ENCODE peak calls at places on chromosome 21, in eight cellular contexts. One of them, this sample, is unnamed.

GRCh38 chr21:45128613-45129226 is 54.3 kb downstream of the ADARB1 start:
- DNase-seq in HCT116: peak
- DNase-seq in activated CD4-positive, alpha-beta T cell treated with anti-CD3 and anti-CD28 coated beads, Interleukin-2, amount 10 ng/mL, durations not matched to agents 7 days and 5 days: peak
- DNase-seq in fibroblast of lung: peak
- DNase-seq in Right ventricle myocardium superior: peak
- DNase-seq in choroid plexus epithelial cell: peak
- DNase-seq in retina: peak
- DNase-seq in glutamatergic neuron: peak
- DNase-seq in this sample: peak

GRCh38 chr21:38631676-38632075 is 133.4 kb upstream of the ERG start:
- DNase-seq in glutamatergic neuron: no peak
- DNase-seq in HCT116: no peak
- DNase-seq in choroid plexus epithelial cell: no peak
- DNase-seq in Right ventricle myocardium superior: no peak
- DNase-seq in fibroblast of lung: no peak
- DNase-seq in retina: no peak
- DNase-seq in activated CD4-positive, alpha-beta T cell treated with anti-CD3 and anti-CD28 coated beads, Interleukin-2, amount 10 ng/mL, durations not matched to agents 7 days and 5 days: no peak
- DNase-seq in this sample: no peak

GRCh38 chr21:42012763-42013329 is 2.7 kb upstream of the ZBTB21 start:
- DNase-seq in activated CD4-positive, alpha-beta T cell treated with anti-CD3 and anti-CD28 coated beads, Interleukin-2, amount 10 ng/mL, durations not matched to agents 7 days and 5 days: no peak
- DNase-seq in glutamatergic neuron: no peak
- DNase-seq in Right ventricle myocardium superior: no peak
- DNase-seq in retina: peak
- DNase-seq in choroid plexus epithelial cell: no peak
- DNase-seq in HCT116: no peak
- DNase-seq in fibroblast of lung: no peak
- DNase-seq in this sample: no peak

GRCh38 chr21:15850645-15851044 is 120.9 kb downstream of the USP25 start:
- DNase-seq in retina: no peak
- DNase-seq in glutamatergic neuron: no peak
- DNase-seq in activated CD4-positive, alpha-beta T cell treated with anti-CD3 and anti-CD28 coated beads, Interleukin-2, amount 10 ng/mL, durations not matched to agents 7 days and 5 days: no peak
- DNase-seq in fibroblast of lung: peak
- DNase-seq in Right ventricle myocardium superior: no peak
- DNase-seq in HCT116: no peak
- DNase-seq in choroid plexus epithelial cell: peak
- DNase-seq in this sample: peak

GRCh38 chr21:41251961-41252642 is 64.5 kb upstream of the FAM3B start:
- DNase-seq in activated CD4-positive, alpha-beta T cell treated with anti-CD3 and anti-CD28 coated beads, Interleukin-2, amount 10 ng/mL, durations not matched to agents 7 days and 5 days: no peak
- DNase-seq in Right ventricle myocardium superior: no peak
- DNase-seq in glutamatergic neuron: no peak
- DNase-seq in retina: no peak
- DNase-seq in HCT116: no peak
- DNase-seq in fibroblast of lung: peak
- DNase-seq in choroid plexus epithelial cell: peak
- DNase-seq in this sample: peak

GRCh38 chr21:27825035-27825434 is 858.1 kb upstream of the ADAMTS5 start:
- DNase-seq in choroid plexus epithelial cell: no peak
- DNase-seq in retina: no peak
- DNase-seq in Right ventricle myocardium superior: no peak
- DNase-seq in activated CD4-positive, alpha-beta T cell treated with anti-CD3 and anti-CD28 coated beads, Interleukin-2, amount 10 ng/mL, durations not matched to agents 7 days and 5 days: no peak
- DNase-seq in HCT116: no peak
- DNase-seq in fibroblast of lung: no peak
- DNase-seq in glutamatergic neuron: no peak
- DNase-seq in this sample: no peak

GRCh38 chr21:18725653-18726052 is 322.1 kb upstream of the TMPRSS15 start:
- DNase-seq in fibroblast of lung: no peak
- DNase-seq in retina: no peak
- DNase-seq in glutamatergic neuron: peak
- DNase-seq in HCT116: no peak
- DNase-seq in Right ventricle myocardium superior: no peak
- DNase-seq in choroid plexus epithelial cell: no peak
- DNase-seq in activated CD4-positive, alpha-beta T cell treated with anti-CD3 and anti-CD28 coated beads, Interleukin-2, amount 10 ng/mL, durations not matched to agents 7 days and 5 days: no peak
- DNase-seq in this sample: no peak

GRCh38 chr21:32682696-32683474 is 44.9 kb downstream of the SYNJ1 start:
- DNase-seq in fibroblast of lung: no peak
- DNase-seq in retina: no peak
- DNase-seq in choroid plexus epithelial cell: no peak
- DNase-seq in activated CD4-positive, alpha-beta T cell treated with anti-CD3 and anti-CD28 coated beads, Interleukin-2, amount 10 ng/mL, durations not matched to agents 7 days and 5 days: no peak
- DNase-seq in Right ventricle myocardium superior: no peak
- DNase-seq in glutamatergic neuron: no peak
- DNase-seq in HCT116: no peak
- DNase-seq in this sample: no peak

GRCh38 chr21:34116569-34116968 is 43.2 kb downstream of the MRPS6 start:
- DNase-seq in fibroblast of lung: no peak
- DNase-seq in glutamatergic neuron: no peak
- DNase-seq in HCT116: no peak
- DNase-seq in Right ventricle myocardium superior: no peak
- DNase-seq in choroid plexus epithelial cell: no peak
- DNase-seq in retina: no peak
- DNase-seq in activated CD4-positive, alpha-beta T cell treated with anti-CD3 and anti-CD28 coated beads, Interleukin-2, amount 10 ng/mL, durations not matched to agents 7 days and 5 days: no peak
- DNase-seq in this sample: no peak

GRCh38 chr21:15437873-15438272 is 291.9 kb upstream of the USP25 start:
- DNase-seq in retina: no peak
- DNase-seq in fibroblast of lung: peak
- DNase-seq in HCT116: no peak
- DNase-seq in activated CD4-positive, alpha-beta T cell treated with anti-CD3 and anti-CD28 coated beads, Interleukin-2, amount 10 ng/mL, durations not matched to agents 7 days and 5 days: no peak
- DNase-seq in Right ventricle myocardium superior: no peak
- DNase-seq in glutamatergic neuron: no peak
- DNase-seq in choroid plexus epithelial cell: peak
- DNase-seq in this sample: no peak

GRCh38 chr21:39217356-39218081 is 34.3 kb upstream of the PSMG1 start:
- DNase-seq in glutamatergic neuron: no peak
- DNase-seq in activated CD4-positive, alpha-beta T cell treated with anti-CD3 and anti-CD28 coated beads, Interleukin-2, amount 10 ng/mL, durations not matched to agents 7 days and 5 days: no peak
- DNase-seq in fibroblast of lung: no peak
- DNase-seq in retina: no peak
- DNase-seq in Right ventricle myocardium superior: no peak
- DNase-seq in HCT116: no peak
- DNase-seq in choroid plexus epithelial cell: no peak
- DNase-seq in this sample: no peak

GRCh38 chr21:39347537-39347936 is 1.4 kb downstream of the HMGN1 start:
- DNase-seq in activated CD4-positive, alpha-beta T cell treated with anti-CD3 and anti-CD28 coated beads, Interleukin-2, amount 10 ng/mL, durations not matched to agents 7 days and 5 days: no peak
- DNase-seq in HCT116: no peak
- DNase-seq in fibroblast of lung: no peak
- DNase-seq in choroid plexus epithelial cell: no peak
- DNase-seq in glutamatergic neuron: no peak
- DNase-seq in Right ventricle myocardium superior: no peak
- DNase-seq in retina: peak
- DNase-seq in this sample: no peak

GRCh38 chr21:46377789-46378188 is 53.8 kb downstream of the PCNT start:
- DNase-seq in activated CD4-positive, alpha-beta T cell treated with anti-CD3 and anti-CD28 coated beads, Interleukin-2, amount 10 ng/mL, durations not matched to agents 7 days and 5 days: no peak
- DNase-seq in fibroblast of lung: no peak
- DNase-seq in choroid plexus epithelial cell: no peak
- DNase-seq in Right ventricle myocardium superior: no peak
- DNase-seq in glutamatergic neuron: no peak
- DNase-seq in retina: no peak
- DNase-seq in HCT116: no peak
- DNase-seq in this sample: no peak

GRCh38 chr21:35737899-35738341 is 322.4 kb downstream of the SETD4 start:
- DNase-seq in retina: no peak
- DNase-seq in HCT116: no peak
- DNase-seq in glutamatergic neuron: no peak
- DNase-seq in Right ventricle myocardium superior: peak
- DNase-seq in choroid plexus epithelial cell: peak
- DNase-seq in fibroblast of lung: no peak
- DNase-seq in activated CD4-positive, alpha-beta T cell treated with anti-CD3 and anti-CD28 coated beads, Interleukin-2, amount 10 ng/mL, durations not matched to agents 7 days and 5 days: no peak
- DNase-seq in this sample: no peak

GRCh38 chr21:28624626-28625025 is 368.1 kb downstream of the LTN1 start:
- DNase-seq in HCT116: no peak
- DNase-seq in Right ventricle myocardium superior: no peak
- DNase-seq in retina: no peak
- DNase-seq in choroid plexus epithelial cell: no peak
- DNase-seq in glutamatergic neuron: no peak
- DNase-seq in activated CD4-positive, alpha-beta T cell treated with anti-CD3 and anti-CD28 coated beads, Interleukin-2, amount 10 ng/mL, durations not matched to agents 7 days and 5 days: no peak
- DNase-seq in fibroblast of lung: no peak
- DNase-seq in this sample: no peak

GRCh38 chr21:20004353-20004752 is 993.9 kb upstream of the NCAM2 start:
- DNase-seq in activated CD4-positive, alpha-beta T cell treated with anti-CD3 and anti-CD28 coated beads, Interleukin-2, amount 10 ng/mL, durations not matched to agents 7 days and 5 days: no peak
- DNase-seq in choroid plexus epithelial cell: peak
- DNase-seq in HCT116: no peak
- DNase-seq in glutamatergic neuron: no peak
- DNase-seq in fibroblast of lung: no peak
- DNase-seq in retina: peak
- DNase-seq in Right ventricle myocardium superior: no peak
- DNase-seq in this sample: no peak

GRCh38 chr21:33939224-33939623 is 23.6 kb upstream of the ATP5PO start:
- DNase-seq in activated CD4-positive, alpha-beta T cell treated with anti-CD3 and anti-CD28 coated beads, Interleukin-2, amount 10 ng/mL, durations not matched to agents 7 days and 5 days: no peak
- DNase-seq in choroid plexus epithelial cell: peak
- DNase-seq in retina: no peak
- DNase-seq in fibroblast of lung: peak
- DNase-seq in Right ventricle myocardium superior: no peak
- DNase-seq in HCT116: no peak
- DNase-seq in glutamatergic neuron: no peak
- DNase-seq in this sample: no peak

GRCh38 chr21:44477131-44477530 is 21.8 kb downstream of the LRRC3 start:
- DNase-seq in retina: no peak
- DNase-seq in glutamatergic neuron: no peak
- DNase-seq in activated CD4-positive, alpha-beta T cell treated with anti-CD3 and anti-CD28 coated beads, Interleukin-2, amount 10 ng/mL, durations not matched to agents 7 days and 5 days: no peak
- DNase-seq in HCT116: no peak
- DNase-seq in choroid plexus epithelial cell: no peak
- DNase-seq in Right ventricle myocardium superior: no peak
- DNase-seq in fibroblast of lung: no peak
- DNase-seq in this sample: no peak

GRCh38 chr21:43196789-43197188 is 28.0 kb downstream of the CRYAA start:
- DNase-seq in activated CD4-positive, alpha-beta T cell treated with anti-CD3 and anti-CD28 coated beads, Interleukin-2, amount 10 ng/mL, durations not matched to agents 7 days and 5 days: no peak
- DNase-seq in Right ventricle myocardium superior: peak
- DNase-seq in retina: no peak
- DNase-seq in HCT116: no peak
- DNase-seq in glutamatergic neuron: no peak
- DNase-seq in choroid plexus epithelial cell: peak
- DNase-seq in fibroblast of lung: no peak
- DNase-seq in this sample: peak

GRCh38 chr21:22575165-22575584 is 1577.0 kb downstream of the NCAM2 start:
- DNase-seq in choroid plexus epithelial cell: peak
- DNase-seq in activated CD4-positive, alpha-beta T cell treated with anti-CD3 and anti-CD28 coated beads, Interleukin-2, amount 10 ng/mL, durations not matched to agents 7 days and 5 days: no peak
- DNase-seq in HCT116: no peak
- DNase-seq in retina: peak
- DNase-seq in glutamatergic neuron: no peak
- DNase-seq in fibroblast of lung: no peak
- DNase-seq in Right ventricle myocardium superior: no peak
- DNase-seq in this sample: no peak

GRCh38 chr21:26797878-26798456 is 47.2 kb downstream of the ADAMTS1 start:
- DNase-seq in fibroblast of lung: no peak
- DNase-seq in HCT116: no peak
- DNase-seq in choroid plexus epithelial cell: no peak
- DNase-seq in glutamatergic neuron: no peak
- DNase-seq in retina: no peak
- DNase-seq in Right ventricle myocardium superior: no peak
- DNase-seq in activated CD4-positive, alpha-beta T cell treated with anti-CD3 and anti-CD28 coated beads, Interleukin-2, amount 10 ng/mL, durations not matched to agents 7 days and 5 days: no peak
- DNase-seq in this sample: no peak

GRCh38 chr21:27400045-27400444 is 433.2 kb upstream of the ADAMTS5 start:
- DNase-seq in glutamatergic neuron: no peak
- DNase-seq in choroid plexus epithelial cell: no peak
- DNase-seq in activated CD4-positive, alpha-beta T cell treated with anti-CD3 and anti-CD28 coated beads, Interleukin-2, amount 10 ng/mL, durations not matched to agents 7 days and 5 days: no peak
- DNase-seq in HCT116: no peak
- DNase-seq in retina: no peak
- DNase-seq in fibroblast of lung: no peak
- DNase-seq in Right ventricle myocardium superior: no peak
- DNase-seq in this sample: no peak

GRCh38 chr21:39422468-39423241 is 22.9 kb downstream of the LCA5L start:
- DNase-seq in glutamatergic neuron: no peak
- DNase-seq in retina: no peak
- DNase-seq in fibroblast of lung: no peak
- DNase-seq in Right ventricle myocardium superior: no peak
- DNase-seq in activated CD4-positive, alpha-beta T cell treated with anti-CD3 and anti-CD28 coated beads, Interleukin-2, amount 10 ng/mL, durations not matched to agents 7 days and 5 days: no peak
- DNase-seq in choroid plexus epithelial cell: no peak
- DNase-seq in HCT116: no peak
- DNase-seq in this sample: no peak

GRCh38 chr21:32257952-32258785 is 20.7 kb downstream of the MIS18A start:
- DNase-seq in retina: peak
- DNase-seq in choroid plexus epithelial cell: peak
- DNase-seq in glutamatergic neuron: peak
- DNase-seq in fibroblast of lung: peak
- DNase-seq in activated CD4-positive, alpha-beta T cell treated with anti-CD3 and anti-CD28 coated beads, Interleukin-2, amount 10 ng/mL, durations not matched to agents 7 days and 5 days: peak
- DNase-seq in Right ventricle myocardium superior: peak
- DNase-seq in HCT116: peak
- DNase-seq in this sample: peak

GRCh38 chr21:41678016-41678935 is 88.6 kb downstream of the RIPK4 start:
- DNase-seq in fibroblast of lung: no peak
- DNase-seq in choroid plexus epithelial cell: no peak
- DNase-seq in Right ventricle myocardium superior: no peak
- DNase-seq in HCT116: peak
- DNase-seq in glutamatergic neuron: no peak
- DNase-seq in activated CD4-positive, alpha-beta T cell treated with anti-CD3 and anti-CD28 coated beads, Interleukin-2, amount 10 ng/mL, durations not matched to agents 7 days and 5 days: no peak
- DNase-seq in retina: no peak
- DNase-seq in this sample: no peak

GRCh38 chr21:42722153-42722552 is 68.7 kb downstream of the PDE9A start:
- DNase-seq in choroid plexus epithelial cell: no peak
- DNase-seq in retina: no peak
- DNase-seq in Right ventricle myocardium superior: no peak
- DNase-seq in fibroblast of lung: no peak
- DNase-seq in activated CD4-positive, alpha-beta T cell treated with anti-CD3 and anti-CD28 coated beads, Interleukin-2, amount 10 ng/mL, durations not matched to agents 7 days and 5 days: no peak
- DNase-seq in HCT116: no peak
- DNase-seq in glutamatergic neuron: no peak
- DNase-seq in this sample: no peak

GRCh38 chr21:33543505-33544129 is 779 bp downstream of the SON start:
- DNase-seq in HCT116: no peak
- DNase-seq in fibroblast of lung: no peak
- DNase-seq in glutamatergic neuron: peak
- DNase-seq in Right ventricle myocardium superior: no peak
- DNase-seq in retina: no peak
- DNase-seq in choroid plexus epithelial cell: no peak
- DNase-seq in activated CD4-positive, alpha-beta T cell treated with anti-CD3 and anti-CD28 coated beads, Interleukin-2, amount 10 ng/mL, durations not matched to agents 7 days and 5 days: peak
- DNase-seq in this sample: no peak

GRCh38 chr21:29777155-29777554 is 162.6 kb downstream of the GRIK1 start:
- DNase-seq in activated CD4-positive, alpha-beta T cell treated with anti-CD3 and anti-CD28 coated beads, Interleukin-2, amount 10 ng/mL, durations not matched to agents 7 days and 5 days: no peak
- DNase-seq in glutamatergic neuron: no peak
- DNase-seq in retina: no peak
- DNase-seq in HCT116: no peak
- DNase-seq in fibroblast of lung: no peak
- DNase-seq in Right ventricle myocardium superior: no peak
- DNase-seq in choroid plexus epithelial cell: no peak
- DNase-seq in this sample: no peak

GRCh38 chr21:37855568-37856391 is 60.5 kb downstream of the KCNJ6 start:
- DNase-seq in retina: peak
- DNase-seq in fibroblast of lung: peak
- DNase-seq in activated CD4-positive, alpha-beta T cell treated with anti-CD3 and anti-CD28 coated beads, Interleukin-2, amount 10 ng/mL, durations not matched to agents 7 days and 5 days: no peak
- DNase-seq in choroid plexus epithelial cell: peak
- DNase-seq in Right ventricle myocardium superior: no peak
- DNase-seq in glutamatergic neuron: peak
- DNase-seq in HCT116: no peak
- DNase-seq in this sample: no peak

GRCh38 chr21:36155603-36156338 is 853 bp upstream of the DOP1B start:
- DNase-seq in HCT116: no peak
- DNase-seq in choroid plexus epithelial cell: no peak
- DNase-seq in Right ventricle myocardium superior: no peak
- DNase-seq in retina: no peak
- DNase-seq in glutamatergic neuron: no peak
- DNase-seq in fibroblast of lung: no peak
- DNase-seq in activated CD4-positive, alpha-beta T cell treated with anti-CD3 and anti-CD28 coated beads, Interleukin-2, amount 10 ng/mL, durations not matched to agents 7 days and 5 days: peak
- DNase-seq in this sample: no peak

GRCh38 chr21:39461419-39461818 is 9.6 kb downstream of the SH3BGR start:
- DNase-seq in activated CD4-positive, alpha-beta T cell treated with anti-CD3 and anti-CD28 coated beads, Interleukin-2, amount 10 ng/mL, durations not matched to agents 7 days and 5 days: no peak
- DNase-seq in retina: no peak
- DNase-seq in Right ventricle myocardium superior: no peak
- DNase-seq in HCT116: no peak
- DNase-seq in choroid plexus epithelial cell: no peak
- DNase-seq in glutamatergic neuron: no peak
- DNase-seq in fibroblast of lung: no peak
- DNase-seq in this sample: no peak

GRCh38 chr21:38683222-38683621 is 122.5 kb upstream of the ETS2 start:
- DNase-seq in glutamatergic neuron: no peak
- DNase-seq in fibroblast of lung: peak
- DNase-seq in retina: no peak
- DNase-seq in choroid plexus epithelial cell: peak
- DNase-seq in activated CD4-positive, alpha-beta T cell treated with anti-CD3 and anti-CD28 coated beads, Interleukin-2, amount 10 ng/mL, durations not matched to agents 7 days and 5 days: no peak
- DNase-seq in Right ventricle myocardium superior: no peak
- DNase-seq in HCT116: no peak
- DNase-seq in this sample: no peak

GRCh38 chr21:42404534-42404933 is 832 bp downstream of the UBASH3A start:
- DNase-seq in choroid plexus epithelial cell: no peak
- DNase-seq in Right ventricle myocardium superior: no peak
- DNase-seq in glutamatergic neuron: no peak
- DNase-seq in activated CD4-positive, alpha-beta T cell treated with anti-CD3 and anti-CD28 coated beads, Interleukin-2, amount 10 ng/mL, durations not matched to agents 7 days and 5 days: peak
- DNase-seq in retina: no peak
- DNase-seq in HCT116: no peak
- DNase-seq in fibroblast of lung: no peak
- DNase-seq in this sample: no peak

GRCh38 chr21:42847051-42847707 is 32.2 kb downstream of the WDR4 start:
- DNase-seq in retina: no peak
- DNase-seq in choroid plexus epithelial cell: no peak
- DNase-seq in Right ventricle myocardium superior: no peak
- DNase-seq in HCT116: no peak
- DNase-seq in glutamatergic neuron: no peak
- DNase-seq in fibroblast of lung: no peak
- DNase-seq in activated CD4-positive, alpha-beta T cell treated with anti-CD3 and anti-CD28 coated beads, Interleukin-2, amount 10 ng/mL, durations not matched to agents 7 days and 5 days: no peak
- DNase-seq in this sample: no peak